ENCODE peak calls at places on chromosomes 16 and 17, in eight cellular contexts. One of them, this sample, is unnamed. For H3K4me1, the result is how much of the 10 kb centered on the place peaks cover.

GRCh38 chr16:1614226-1615102 is 2.3 kb downstream of the CRAMP1 start:
- DNase-seq in colonic mucosa: peak
- DNase-seq in IMR-90: peak
- DNase-seq in psoas muscle: peak
- DNase-seq in H9: no peak
- DNase-seq in CD8-positive, alpha-beta memory T cell: peak
- DNase-seq in stomach: peak
- DNase-seq in A549: no peak
- DNase-seq in this sample: peak

GRCh38 chr16:25523183-25523582 is 168.6 kb upstream of the HS3ST4 start:
- DNase-seq in colonic mucosa: no peak
- DNase-seq in IMR-90: no peak
- DNase-seq in psoas muscle: no peak
- DNase-seq in H9: peak
- DNase-seq in CD8-positive, alpha-beta memory T cell: no peak
- DNase-seq in stomach: no peak
- DNase-seq in A549: no peak
- DNase-seq in this sample: peak

GRCh38 chr17:35051183-35051578 is 12.3 kb downstream of the RFFL start:
- DNase-seq in colonic mucosa: no peak
- DNase-seq in IMR-90: no peak
- DNase-seq in psoas muscle: no peak
- DNase-seq in H9: no peak
- DNase-seq in CD8-positive, alpha-beta memory T cell: peak
- DNase-seq in stomach: no peak
- DNase-seq in A549: no peak
- DNase-seq in this sample: no peak

GRCh38 chr17:68759343-68760140 is 158.4 kb upstream of the FAM20A start:
- DNase-seq in colonic mucosa: peak
- DNase-seq in IMR-90: peak
- DNase-seq in psoas muscle: peak
- DNase-seq in H9: peak
- DNase-seq in CD8-positive, alpha-beta memory T cell: no peak
- DNase-seq in stomach: peak
- DNase-seq in A549: peak
- DNase-seq in this sample: peak

GRCh38 chr16:2056077-2056476 is 8.3 kb downstream of the TSC2 start:
- DNase-seq in colonic mucosa: no peak
- DNase-seq in IMR-90: no peak
- DNase-seq in psoas muscle: no peak
- DNase-seq in H9: no peak
- DNase-seq in CD8-positive, alpha-beta memory T cell: no peak
- DNase-seq in stomach: no peak
- DNase-seq in A549: peak
- DNase-seq in this sample: no peak

GRCh38 chr17:82496529-82497434 is 22.8 kb upstream of the FOXK2 start:
- DNase-seq in colonic mucosa: peak
- DNase-seq in IMR-90: peak
- DNase-seq in psoas muscle: peak
- DNase-seq in H9: peak
- DNase-seq in CD8-positive, alpha-beta memory T cell: peak
- DNase-seq in stomach: peak
- DNase-seq in A549: peak
- DNase-seq in this sample: peak

GRCh38 chr17:2828396-2829038 is 32.3 kb downstream of the RAP1GAP2 start:
- DNase-seq in colonic mucosa: peak
- DNase-seq in IMR-90: peak
- DNase-seq in psoas muscle: peak
- DNase-seq in H9: peak
- DNase-seq in CD8-positive, alpha-beta memory T cell: peak
- DNase-seq in stomach: peak
- DNase-seq in A549: peak
- DNase-seq in this sample: peak

GRCh38 chr16:79008036-79008868 is 592.3 kb downstream of the MAF start:
- DNase-seq in colonic mucosa: no peak
- DNase-seq in IMR-90: no peak
- DNase-seq in psoas muscle: no peak
- DNase-seq in H9: no peak
- DNase-seq in CD8-positive, alpha-beta memory T cell: no peak
- DNase-seq in stomach: no peak
- DNase-seq in A549: no peak
- DNase-seq in this sample: no peak

GRCh38 chr16:727291-727977 is 528 bp downstream of the HAGHL start:
- DNase-seq in colonic mucosa: peak
- DNase-seq in IMR-90: no peak
- DNase-seq in psoas muscle: no peak
- DNase-seq in H9: no peak
- DNase-seq in CD8-positive, alpha-beta memory T cell: no peak
- DNase-seq in stomach: no peak
- DNase-seq in A549: no peak
- DNase-seq in this sample: peak

GRCh38 chr16:85464342-85465305 is 148.5 kb upstream of the GSE1 start:
- DNase-seq in colonic mucosa: no peak
- DNase-seq in IMR-90: no peak
- DNase-seq in psoas muscle: no peak
- DNase-seq in H9: no peak
- DNase-seq in CD8-positive, alpha-beta memory T cell: no peak
- DNase-seq in stomach: no peak
- DNase-seq in A549: no peak
- DNase-seq in this sample: no peak

GRCh38 chr16:89317101-89317671 is 99.7 kb downstream of the ZNF778 start:
- DNase-seq in colonic mucosa: peak
- DNase-seq in IMR-90: no peak
- DNase-seq in psoas muscle: no peak
- DNase-seq in H9: no peak
- DNase-seq in CD8-positive, alpha-beta memory T cell: no peak
- DNase-seq in stomach: no peak
- DNase-seq in A549: no peak
- DNase-seq in this sample: no peak

GRCh38 chr16:6517321-6517720 is 815.3 kb upstream of the RBFOX1 start:
- DNase-seq in colonic mucosa: no peak
- DNase-seq in IMR-90: no peak
- DNase-seq in psoas muscle: no peak
- DNase-seq in H9: no peak
- DNase-seq in CD8-positive, alpha-beta memory T cell: no peak
- DNase-seq in stomach: no peak
- DNase-seq in A549: no peak
- DNase-seq in this sample: no peak

GRCh38 chr17:63435681-63436522 is 10.2 kb downstream of the CYB561 start:
- DNase-seq in colonic mucosa: peak
- DNase-seq in IMR-90: no peak
- DNase-seq in psoas muscle: no peak
- DNase-seq in H9: peak
- DNase-seq in CD8-positive, alpha-beta memory T cell: no peak
- DNase-seq in stomach: peak
- DNase-seq in A549: no peak
- DNase-seq in this sample: peak

GRCh38 chr17:38559025-38559879 is 46.5 kb downstream of the SRCIN1 start:
- DNase-seq in colonic mucosa: peak
- DNase-seq in IMR-90: peak
- DNase-seq in psoas muscle: peak
- DNase-seq in H9: peak
- DNase-seq in CD8-positive, alpha-beta memory T cell: peak
- DNase-seq in stomach: peak
- DNase-seq in A549: peak
- DNase-seq in this sample: peak

GRCh38 chr16:84839054-84839453 is 19.3 kb downstream of the CRISPLD2 start:
- DNase-seq in colonic mucosa: no peak
- DNase-seq in IMR-90: peak
- DNase-seq in psoas muscle: no peak
- DNase-seq in H9: no peak
- DNase-seq in CD8-positive, alpha-beta memory T cell: no peak
- DNase-seq in stomach: no peak
- DNase-seq in A549: no peak
- DNase-seq in this sample: no peak

GRCh38 chr17:77465358-77466041 is 324.7 kb downstream of the SEC14L1 start:
- DNase-seq in colonic mucosa: peak
- DNase-seq in IMR-90: peak
- DNase-seq in psoas muscle: peak
- DNase-seq in H9: peak
- DNase-seq in CD8-positive, alpha-beta memory T cell: peak
- DNase-seq in stomach: peak
- DNase-seq in A549: no peak
- DNase-seq in this sample: peak

GRCh38 chr17:77464988-77465357 is 324.2 kb downstream of the SEC14L1 start:
- DNase-seq in colonic mucosa: no peak
- DNase-seq in IMR-90: no peak
- DNase-seq in psoas muscle: no peak
- DNase-seq in H9: no peak
- DNase-seq in CD8-positive, alpha-beta memory T cell: no peak
- DNase-seq in stomach: no peak
- DNase-seq in A549: no peak
- DNase-seq in this sample: no peak

GRCh38 chr17:77466596-77467223 is 325.9 kb downstream of the SEC14L1 start:
- DNase-seq in colonic mucosa: no peak
- DNase-seq in IMR-90: no peak
- DNase-seq in psoas muscle: no peak
- DNase-seq in H9: no peak
- DNase-seq in CD8-positive, alpha-beta memory T cell: no peak
- DNase-seq in stomach: no peak
- DNase-seq in A549: no peak
- DNase-seq in this sample: no peak

GRCh38 chr17:77467513-77467912 is 326.7 kb downstream of the SEC14L1 start:
- DNase-seq in colonic mucosa: no peak
- DNase-seq in IMR-90: no peak
- DNase-seq in psoas muscle: no peak
- DNase-seq in H9: no peak
- DNase-seq in CD8-positive, alpha-beta memory T cell: no peak
- DNase-seq in stomach: no peak
- DNase-seq in A549: no peak
- DNase-seq in this sample: no peak

GRCh38 chr17:77466140-77466539 is 325.4 kb downstream of the SEC14L1 start:
- DNase-seq in colonic mucosa: no peak
- DNase-seq in IMR-90: no peak
- DNase-seq in psoas muscle: no peak
- DNase-seq in H9: peak
- DNase-seq in CD8-positive, alpha-beta memory T cell: no peak
- DNase-seq in stomach: no peak
- DNase-seq in A549: no peak
- DNase-seq in this sample: peak
- H3K4me1 ChIP-seq in colonic mucosa: under half
- H3K4me1 ChIP-seq in IMR-90: under half
- H3K4me1 ChIP-seq in psoas muscle: under half
- H3K4me1 ChIP-seq in H9: under half
- H3K4me1 ChIP-seq in CD8-positive, alpha-beta memory T cell: half or more
- H3K4me1 ChIP-seq in stomach: half or more
- H3K4me1 ChIP-seq in A549: under half
- H3K4me1 ChIP-seq in this sample: half or more

GRCh38 chr17:42517516-42517915 is 18.5 kb upstream of the NAGLU start:
- DNase-seq in colonic mucosa: peak
- DNase-seq in IMR-90: peak
- DNase-seq in psoas muscle: peak
- DNase-seq in H9: peak
- DNase-seq in CD8-positive, alpha-beta memory T cell: peak
- DNase-seq in stomach: peak
- DNase-seq in A549: peak
- DNase-seq in this sample: peak

GRCh38 chr17:42520540-42520951 is 15.5 kb upstream of the NAGLU start:
- DNase-seq in colonic mucosa: no peak
- DNase-seq in IMR-90: no peak
- DNase-seq in psoas muscle: no peak
- DNase-seq in H9: peak
- DNase-seq in CD8-positive, alpha-beta memory T cell: no peak
- DNase-seq in stomach: no peak
- DNase-seq in A549: no peak
- DNase-seq in this sample: peak

GRCh38 chr17:42518046-42518754 is 17.8 kb upstream of the NAGLU start:
- DNase-seq in colonic mucosa: peak
- DNase-seq in IMR-90: peak
- DNase-seq in psoas muscle: peak
- DNase-seq in H9: peak
- DNase-seq in CD8-positive, alpha-beta memory T cell: no peak
- DNase-seq in stomach: peak
- DNase-seq in A549: peak
- DNase-seq in this sample: no peak

GRCh38 chr17:42519546-42520444 is 16.2 kb upstream of the NAGLU start:
- DNase-seq in colonic mucosa: peak
- DNase-seq in IMR-90: peak
- DNase-seq in psoas muscle: peak
- DNase-seq in H9: peak
- DNase-seq in CD8-positive, alpha-beta memory T cell: no peak
- DNase-seq in stomach: peak
- DNase-seq in A549: peak
- DNase-seq in this sample: peak

DNA sequence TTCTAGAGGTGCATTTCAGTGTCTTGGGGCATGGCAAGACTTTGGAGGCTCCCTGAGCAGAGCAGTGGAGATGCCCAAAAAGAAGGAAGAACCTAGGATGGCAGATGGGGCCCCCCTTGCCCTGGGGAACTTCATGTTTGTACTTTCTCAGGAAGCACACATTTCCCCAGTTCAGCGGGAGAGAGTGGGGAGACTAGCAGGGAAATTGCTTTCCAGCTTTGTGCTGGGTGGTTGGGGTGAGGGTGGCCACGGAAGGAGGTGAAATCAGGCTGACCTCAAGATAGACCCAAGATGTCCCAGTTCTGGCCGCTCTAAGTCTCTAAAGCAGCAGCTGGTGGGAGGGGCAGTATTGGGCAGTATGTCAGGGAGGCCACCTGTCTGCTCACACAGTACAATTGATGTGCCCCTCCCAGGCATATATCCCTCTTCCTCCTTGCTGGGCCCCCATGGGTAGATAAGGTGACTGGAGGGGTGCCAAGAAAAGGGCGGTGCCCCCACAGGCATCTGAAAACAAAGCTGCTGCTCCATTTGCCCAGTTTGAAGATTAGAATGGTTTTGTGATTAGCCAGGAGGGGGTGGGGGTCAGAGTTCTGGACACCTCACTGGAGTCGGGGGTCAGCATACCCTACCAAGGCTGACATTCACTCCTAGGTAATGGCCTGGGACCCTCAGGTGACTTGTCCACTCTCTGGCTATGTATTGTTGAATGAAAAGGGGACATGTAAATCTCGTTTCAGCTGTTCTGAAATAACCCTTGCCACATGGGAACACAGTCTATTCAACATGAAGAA is 17.1 kb upstream of the NAGLU start:
- DNase-seq in colonic mucosa: peak
- DNase-seq in IMR-90: no peak
- DNase-seq in psoas muscle: no peak
- DNase-seq in H9: peak
- DNase-seq in CD8-positive, alpha-beta memory T cell: no peak
- DNase-seq in stomach: peak
- DNase-seq in A549: peak
- DNase-seq in this sample: no peak
- H3K4me1 ChIP-seq in colonic mucosa: under half
- H3K4me1 ChIP-seq in IMR-90: half or more
- H3K4me1 ChIP-seq in psoas muscle: half or more
- H3K4me1 ChIP-seq in H9: under half
- H3K4me1 ChIP-seq in CD8-positive, alpha-beta memory T cell: under half
- H3K4me1 ChIP-seq in stomach: half or more
- H3K4me1 ChIP-seq in A549: half or more
- H3K4me1 ChIP-seq in this sample: under half

GRCh38 chr17:14997290-14997689 is 267.8 kb downstream of the PMP22 start:
- DNase-seq in colonic mucosa: no peak
- DNase-seq in IMR-90: no peak
- DNase-seq in psoas muscle: no peak
- DNase-seq in H9: no peak
- DNase-seq in CD8-positive, alpha-beta memory T cell: no peak
- DNase-seq in stomach: no peak
- DNase-seq in A549: no peak
- DNase-seq in this sample: no peak
- H3K4me1 ChIP-seq in colonic mucosa: under half
- H3K4me1 ChIP-seq in IMR-90: under half
- H3K4me1 ChIP-seq in psoas muscle: under half
- H3K4me1 ChIP-seq in H9: under half
- H3K4me1 ChIP-seq in CD8-positive, alpha-beta memory T cell: under half
- H3K4me1 ChIP-seq in stomach: under half
- H3K4me1 ChIP-seq in A549: under half
- H3K4me1 ChIP-seq in this sample: under half

GRCh38 chr17:75060434-75061054 is 13.5 kb downstream of the KCTD2 start:
- DNase-seq in colonic mucosa: no peak
- DNase-seq in IMR-90: no peak
- DNase-seq in psoas muscle: peak
- DNase-seq in H9: no peak
- DNase-seq in CD8-positive, alpha-beta memory T cell: no peak
- DNase-seq in stomach: no peak
- DNase-seq in A549: no peak
- DNase-seq in this sample: no peak
- H3K4me1 ChIP-seq in colonic mucosa: under half
- H3K4me1 ChIP-seq in IMR-90: under half
- H3K4me1 ChIP-seq in psoas muscle: under half
- H3K4me1 ChIP-seq in H9: under half
- H3K4me1 ChIP-seq in CD8-positive, alpha-beta memory T cell: under half
- H3K4me1 ChIP-seq in stomach: under half
- H3K4me1 ChIP-seq in A549: under half
- H3K4me1 ChIP-seq in this sample: under half

This sample was measured in GM23338.